ENCODE peak calls at places on chromosomes 5 and 9, in six cellular contexts. One of them, this sample, is unnamed.

GRCh38 chr9:122226758-122227575 is 1.8 kb downstream of the LHX6 start:
- DNase-seq in NCI-H1092 treated with DMSO at 0.1 percent for 48 hours: no peak
- DNase-seq in NCI-H524: no peak
- DNase-seq in fibroblast of lung: no peak
- DNase-seq in T-helper 17 cell: no peak
- DNase-seq in activated gamma-delta T cell treated with Interleukin-2 at 50 U/mL for 16 hours: no peak
- DNase-seq in this sample: no peak

GRCh38 chr5:50325237-50325832 is 115.8 kb downstream of the EMB start:
- DNase-seq in NCI-H1092 treated with DMSO at 0.1 percent for 48 hours: no peak
- DNase-seq in NCI-H524: no peak
- DNase-seq in fibroblast of lung: peak
- DNase-seq in T-helper 17 cell: no peak
- DNase-seq in activated gamma-delta T cell treated with Interleukin-2 at 50 U/mL for 16 hours: no peak
- DNase-seq in this sample: peak

GRCh38 chr5:61926911-61927310 is 379.1 kb upstream of the KIF2A start:
- DNase-seq in NCI-H1092 treated with DMSO at 0.1 percent for 48 hours: no peak
- DNase-seq in NCI-H524: no peak
- DNase-seq in fibroblast of lung: no peak
- DNase-seq in T-helper 17 cell: no peak
- DNase-seq in activated gamma-delta T cell treated with Interleukin-2 at 50 U/mL for 16 hours: no peak
- DNase-seq in this sample: no peak

GRCh38 chr5:178428341-178429155 is 161.6 kb downstream of the COL23A1 start:
- DNase-seq in NCI-H1092 treated with DMSO at 0.1 percent for 48 hours: no peak
- DNase-seq in NCI-H524: no peak
- DNase-seq in fibroblast of lung: no peak
- DNase-seq in T-helper 17 cell: no peak
- DNase-seq in activated gamma-delta T cell treated with Interleukin-2 at 50 U/mL for 16 hours: no peak
- DNase-seq in this sample: no peak

GRCh38 chr5:163963881-163964280 is 458.5 kb downstream of the MAT2B start:
- DNase-seq in NCI-H1092 treated with DMSO at 0.1 percent for 48 hours: no peak
- DNase-seq in NCI-H524: no peak
- DNase-seq in fibroblast of lung: peak
- DNase-seq in T-helper 17 cell: no peak
- DNase-seq in activated gamma-delta T cell treated with Interleukin-2 at 50 U/mL for 16 hours: no peak
- DNase-seq in this sample: no peak

GRCh38 chr9:12604154-12604825 is 88.9 kb upstream of the TYRP1 start:
- DNase-seq in NCI-H1092 treated with DMSO at 0.1 percent for 48 hours: no peak
- DNase-seq in NCI-H524: no peak
- DNase-seq in fibroblast of lung: peak
- DNase-seq in T-helper 17 cell: no peak
- DNase-seq in activated gamma-delta T cell treated with Interleukin-2 at 50 U/mL for 16 hours: no peak
- DNase-seq in this sample: peak

GRCh38 chr5:14627270-14627669 is 37.2 kb upstream of the OTULIN start:
- DNase-seq in NCI-H1092 treated with DMSO at 0.1 percent for 48 hours: no peak
- DNase-seq in NCI-H524: no peak
- DNase-seq in fibroblast of lung: no peak
- DNase-seq in T-helper 17 cell: no peak
- DNase-seq in activated gamma-delta T cell treated with Interleukin-2 at 50 U/mL for 16 hours: no peak
- DNase-seq in this sample: no peak

GRCh38 chr5:139955616-139956283 is 87.3 kb downstream of the NRG2 start:
- DNase-seq in NCI-H1092 treated with DMSO at 0.1 percent for 48 hours: no peak
- DNase-seq in NCI-H524: no peak
- DNase-seq in fibroblast of lung: no peak
- DNase-seq in T-helper 17 cell: no peak
- DNase-seq in activated gamma-delta T cell treated with Interleukin-2 at 50 U/mL for 16 hours: no peak
- DNase-seq in this sample: no peak

GRCh38 chr9:134236001-134236421 is 71.6 kb upstream of the RNU6ATAC start:
- DNase-seq in NCI-H1092 treated with DMSO at 0.1 percent for 48 hours: no peak
- DNase-seq in NCI-H524: no peak
- DNase-seq in fibroblast of lung: no peak
- DNase-seq in T-helper 17 cell: no peak
- DNase-seq in activated gamma-delta T cell treated with Interleukin-2 at 50 U/mL for 16 hours: no peak
- DNase-seq in this sample: no peak

GRCh38 chr5:1175801-1176472 is 25.5 kb upstream of the SLC6A19 start:
- DNase-seq in NCI-H1092 treated with DMSO at 0.1 percent for 48 hours: no peak
- DNase-seq in NCI-H524: no peak
- DNase-seq in fibroblast of lung: no peak
- DNase-seq in T-helper 17 cell: no peak
- DNase-seq in activated gamma-delta T cell treated with Interleukin-2 at 50 U/mL for 16 hours: no peak
- DNase-seq in this sample: no peak

GRCh38 chr9:123863164-123863855 is 66.6 kb downstream of the DENND1A start:
- DNase-seq in NCI-H1092 treated with DMSO at 0.1 percent for 48 hours: no peak
- DNase-seq in NCI-H524: no peak
- DNase-seq in fibroblast of lung: no peak
- DNase-seq in T-helper 17 cell: no peak
- DNase-seq in activated gamma-delta T cell treated with Interleukin-2 at 50 U/mL for 16 hours: no peak
- DNase-seq in this sample: no peak

GRCh38 chr9:94178927-94179326 is 80.2 kb upstream of the ZNF169 start:
- DNase-seq in NCI-H1092 treated with DMSO at 0.1 percent for 48 hours: no peak
- DNase-seq in NCI-H524: no peak
- DNase-seq in fibroblast of lung: no peak
- DNase-seq in T-helper 17 cell: no peak
- DNase-seq in activated gamma-delta T cell treated with Interleukin-2 at 50 U/mL for 16 hours: no peak
- DNase-seq in this sample: no peak

GRCh38 chr9:26893030-26893676 is 551 bp upstream of the CAAP1 start:
- DNase-seq in NCI-H1092 treated with DMSO at 0.1 percent for 48 hours: no peak
- DNase-seq in NCI-H524: no peak
- DNase-seq in fibroblast of lung: no peak
- DNase-seq in T-helper 17 cell: no peak
- DNase-seq in activated gamma-delta T cell treated with Interleukin-2 at 50 U/mL for 16 hours: no peak
- DNase-seq in this sample: no peak

GRCh38 chr9:114299286-114300152 is 23.4 kb upstream of the ORM1 start:
- DNase-seq in NCI-H1092 treated with DMSO at 0.1 percent for 48 hours: no peak
- DNase-seq in NCI-H524: no peak
- DNase-seq in fibroblast of lung: no peak
- DNase-seq in T-helper 17 cell: no peak
- DNase-seq in activated gamma-delta T cell treated with Interleukin-2 at 50 U/mL for 16 hours: no peak
- DNase-seq in this sample: no peak

GRCh38 chr9:38668791-38669466 is 48.5 kb upstream of the ANKRD18A start:
- DNase-seq in NCI-H1092 treated with DMSO at 0.1 percent for 48 hours: no peak
- DNase-seq in NCI-H524: no peak
- DNase-seq in fibroblast of lung: no peak
- DNase-seq in T-helper 17 cell: no peak
- DNase-seq in activated gamma-delta T cell treated with Interleukin-2 at 50 U/mL for 16 hours: no peak
- DNase-seq in this sample: no peak

GRCh38 chr5:133883916-133884315 is 84.5 kb downstream of the C5orf15 start:
- DNase-seq in NCI-H1092 treated with DMSO at 0.1 percent for 48 hours: no peak
- DNase-seq in NCI-H524: no peak
- DNase-seq in fibroblast of lung: no peak
- DNase-seq in T-helper 17 cell: no peak
- DNase-seq in activated gamma-delta T cell treated with Interleukin-2 at 50 U/mL for 16 hours: no peak
- DNase-seq in this sample: no peak

GRCh38 chr9:70081120-70081495 is 37.5 kb downstream of the MAMDC2 start:
- DNase-seq in NCI-H1092 treated with DMSO at 0.1 percent for 48 hours: no peak
- DNase-seq in NCI-H524: no peak
- DNase-seq in fibroblast of lung: peak
- DNase-seq in T-helper 17 cell: no peak
- DNase-seq in activated gamma-delta T cell treated with Interleukin-2 at 50 U/mL for 16 hours: no peak
- DNase-seq in this sample: no peak

GRCh38 chr9:3299872-3300271 is 225.9 kb downstream of the RFX3 start:
- DNase-seq in NCI-H1092 treated with DMSO at 0.1 percent for 48 hours: no peak
- DNase-seq in NCI-H524: no peak
- DNase-seq in fibroblast of lung: no peak
- DNase-seq in T-helper 17 cell: no peak
- DNase-seq in activated gamma-delta T cell treated with Interleukin-2 at 50 U/mL for 16 hours: no peak
- DNase-seq in this sample: no peak

GRCh38 chr5:60836131-60836530 is 7.9 kb downstream of the ELOVL7 start:
- DNase-seq in NCI-H1092 treated with DMSO at 0.1 percent for 48 hours: no peak
- DNase-seq in NCI-H524: no peak
- DNase-seq in fibroblast of lung: peak
- DNase-seq in T-helper 17 cell: no peak
- DNase-seq in activated gamma-delta T cell treated with Interleukin-2 at 50 U/mL for 16 hours: no peak
- DNase-seq in this sample: no peak

GRCh38 chr9:86175743-86176456 is 76.5 kb upstream of the GOLM1 start:
- DNase-seq in NCI-H1092 treated with DMSO at 0.1 percent for 48 hours: peak
- DNase-seq in NCI-H524: no peak
- DNase-seq in fibroblast of lung: no peak
- DNase-seq in T-helper 17 cell: no peak
- DNase-seq in activated gamma-delta T cell treated with Interleukin-2 at 50 U/mL for 16 hours: no peak
- DNase-seq in this sample: no peak

GRCh38 chr5:44862808-44863207 is 54.1 kb downstream of the MRPS30 start:
- DNase-seq in NCI-H1092 treated with DMSO at 0.1 percent for 48 hours: no peak
- DNase-seq in NCI-H524: no peak
- DNase-seq in fibroblast of lung: peak
- DNase-seq in T-helper 17 cell: no peak
- DNase-seq in activated gamma-delta T cell treated with Interleukin-2 at 50 U/mL for 16 hours: no peak
- DNase-seq in this sample: peak

GRCh38 chr9:98385751-98386150 is 130.3 kb upstream of the TBC1D2 start:
- DNase-seq in NCI-H1092 treated with DMSO at 0.1 percent for 48 hours: no peak
- DNase-seq in NCI-H524: no peak
- DNase-seq in fibroblast of lung: no peak
- DNase-seq in T-helper 17 cell: no peak
- DNase-seq in activated gamma-delta T cell treated with Interleukin-2 at 50 U/mL for 16 hours: no peak
- DNase-seq in this sample: no peak

GRCh38 chr5:181058786-181059296 is 18.8 kb downstream of the BTNL9 start:
- DNase-seq in NCI-H1092 treated with DMSO at 0.1 percent for 48 hours: no peak
- DNase-seq in NCI-H524: no peak
- DNase-seq in fibroblast of lung: no peak
- DNase-seq in T-helper 17 cell: no peak
- DNase-seq in activated gamma-delta T cell treated with Interleukin-2 at 50 U/mL for 16 hours: no peak
- DNase-seq in this sample: no peak

GRCh38 chr5:138725885-138726457 is 27.3 kb upstream of the CTNNA1 start:
- DNase-seq in NCI-H1092 treated with DMSO at 0.1 percent for 48 hours: no peak
- DNase-seq in NCI-H524: no peak
- DNase-seq in fibroblast of lung: no peak
- DNase-seq in T-helper 17 cell: no peak
- DNase-seq in activated gamma-delta T cell treated with Interleukin-2 at 50 U/mL for 16 hours: no peak
- DNase-seq in this sample: no peak

GRCh38 chr9:126830827-126831226 is 26.0 kb downstream of the ZBTB43 start:
- DNase-seq in NCI-H1092 treated with DMSO at 0.1 percent for 48 hours: no peak
- DNase-seq in NCI-H524: no peak
- DNase-seq in fibroblast of lung: no peak
- DNase-seq in T-helper 17 cell: no peak
- DNase-seq in activated gamma-delta T cell treated with Interleukin-2 at 50 U/mL for 16 hours: no peak
- DNase-seq in this sample: no peak

GRCh38 chr5:13987843-13988464 is 43.5 kb upstream of the DNAH5 start:
- DNase-seq in NCI-H1092 treated with DMSO at 0.1 percent for 48 hours: peak
- DNase-seq in NCI-H524: peak
- DNase-seq in fibroblast of lung: peak
- DNase-seq in T-helper 17 cell: no peak
- DNase-seq in activated gamma-delta T cell treated with Interleukin-2 at 50 U/mL for 16 hours: no peak
- DNase-seq in this sample: peak

GRCh38 chr5:14105717-14106435 is 37.3 kb upstream of the TRIO start:
- DNase-seq in NCI-H1092 treated with DMSO at 0.1 percent for 48 hours: peak
- DNase-seq in NCI-H524: no peak
- DNase-seq in fibroblast of lung: peak
- DNase-seq in T-helper 17 cell: no peak
- DNase-seq in activated gamma-delta T cell treated with Interleukin-2 at 50 U/mL for 16 hours: no peak
- DNase-seq in this sample: peak

GRCh38 chr5:74630387-74631087 is 10.0 kb downstream of the ENC1 start:
- DNase-seq in NCI-H1092 treated with DMSO at 0.1 percent for 48 hours: no peak
- DNase-seq in NCI-H524: no peak
- DNase-seq in fibroblast of lung: peak
- DNase-seq in T-helper 17 cell: no peak
- DNase-seq in activated gamma-delta T cell treated with Interleukin-2 at 50 U/mL for 16 hours: peak
- DNase-seq in this sample: peak

GRCh38 chr5:158450761-158451160 is 591.8 kb upstream of the CLINT1 start:
- DNase-seq in NCI-H1092 treated with DMSO at 0.1 percent for 48 hours: no peak
- DNase-seq in NCI-H524: no peak
- DNase-seq in fibroblast of lung: peak
- DNase-seq in T-helper 17 cell: no peak
- DNase-seq in activated gamma-delta T cell treated with Interleukin-2 at 50 U/mL for 16 hours: no peak
- DNase-seq in this sample: no peak

GRCh38 chr9:109507421-109507838 is 9.3 kb upstream of the PTPN3 start:
- DNase-seq in NCI-H1092 treated with DMSO at 0.1 percent for 48 hours: no peak
- DNase-seq in NCI-H524: no peak
- DNase-seq in fibroblast of lung: peak
- DNase-seq in T-helper 17 cell: no peak
- DNase-seq in activated gamma-delta T cell treated with Interleukin-2 at 50 U/mL for 16 hours: no peak
- DNase-seq in this sample: no peak

This sample was measured in NCI-H82.